ENCODE peak calls at places on chromosomes 5 and 9, in six cellular contexts. One of them, this sample, is unnamed.

GRCh38 chr5:71905804-71906711 is 187.0 kb downstream of the CARTPT start:
- DNase-seq in epithelial cell of esophagus: no peak
- DNase-seq in heart left ventricle: no peak
- DNase-seq in ovary: no peak
- DNase-seq in A549: no peak
- DNase-seq in mucosa of descending colon: peak
- DNase-seq in this sample: peak

GRCh38 chr9:124037790-124038189 is 26.2 kb downstream of the LHX2 start:
- DNase-seq in epithelial cell of esophagus: no peak
- DNase-seq in heart left ventricle: no peak
- DNase-seq in ovary: no peak
- DNase-seq in A549: peak
- DNase-seq in mucosa of descending colon: no peak
- DNase-seq in this sample: no peak

GRCh38 chr5:67337751-67338150 is 141.2 kb upstream of the CD180 start:
- DNase-seq in epithelial cell of esophagus: no peak
- DNase-seq in heart left ventricle: no peak
- DNase-seq in ovary: no peak
- DNase-seq in A549: no peak
- DNase-seq in mucosa of descending colon: no peak
- DNase-seq in this sample: no peak

GRCh38 chr5:58200451-58200850 is 259.4 kb downstream of the PLK2 start:
- DNase-seq in epithelial cell of esophagus: no peak
- DNase-seq in heart left ventricle: no peak
- DNase-seq in ovary: no peak
- DNase-seq in A549: no peak
- DNase-seq in mucosa of descending colon: no peak
- DNase-seq in this sample: no peak

GRCh38 chr5:67144183-67144639 is 52.4 kb downstream of the CD180 start:
- DNase-seq in epithelial cell of esophagus: no peak
- DNase-seq in heart left ventricle: no peak
- DNase-seq in ovary: no peak
- DNase-seq in A549: no peak
- DNase-seq in mucosa of descending colon: peak
- DNase-seq in this sample: no peak

GRCh38 chr5:96177303-96177869 is 215.7 kb upstream of the ELL2 start:
- DNase-seq in epithelial cell of esophagus: peak
- DNase-seq in heart left ventricle: no peak
- DNase-seq in ovary: no peak
- DNase-seq in A549: no peak
- DNase-seq in mucosa of descending colon: no peak
- DNase-seq in this sample: peak

GRCh38 chr9:14336244-14336643 is 22.3 kb upstream of the NFIB start:
- DNase-seq in epithelial cell of esophagus: no peak
- DNase-seq in heart left ventricle: no peak
- DNase-seq in ovary: no peak
- DNase-seq in A549: no peak
- DNase-seq in mucosa of descending colon: no peak
- DNase-seq in this sample: no peak

GRCh38 chr9:27344776-27345175 is 47.8 kb upstream of the EQTN start:
- DNase-seq in epithelial cell of esophagus: no peak
- DNase-seq in heart left ventricle: no peak
- DNase-seq in ovary: no peak
- DNase-seq in A549: no peak
- DNase-seq in mucosa of descending colon: no peak
- DNase-seq in this sample: no peak

GRCh38 chr5:95773325-95774059 is 42.4 kb downstream of the RHOBTB3 start:
- DNase-seq in epithelial cell of esophagus: peak
- DNase-seq in heart left ventricle: no peak
- DNase-seq in ovary: no peak
- DNase-seq in A549: peak
- DNase-seq in mucosa of descending colon: no peak
- DNase-seq in this sample: no peak

GRCh38 chr9:18122156-18122555 is 351.8 kb upstream of the ADAMTSL1 start:
- DNase-seq in epithelial cell of esophagus: no peak
- DNase-seq in heart left ventricle: no peak
- DNase-seq in ovary: no peak
- DNase-seq in A549: no peak
- DNase-seq in mucosa of descending colon: no peak
- DNase-seq in this sample: no peak

GRCh38 chr9:98085955-98086354 is 29.4 kb downstream of the NANS start:
- DNase-seq in epithelial cell of esophagus: peak
- DNase-seq in heart left ventricle: no peak
- DNase-seq in ovary: no peak
- DNase-seq in A549: peak
- DNase-seq in mucosa of descending colon: no peak
- DNase-seq in this sample: no peak

GRCh38 chr9:16627967-16628366 is 242.5 kb downstream of the BNC2 start:
- DNase-seq in epithelial cell of esophagus: no peak
- DNase-seq in heart left ventricle: peak
- DNase-seq in ovary: peak
- DNase-seq in A549: no peak
- DNase-seq in mucosa of descending colon: peak
- DNase-seq in this sample: peak

GRCh38 chr5:179438041-179438441 is 92.8 kb upstream of the ADAMTS2 start:
- DNase-seq in epithelial cell of esophagus: no peak
- DNase-seq in heart left ventricle: peak
- DNase-seq in ovary: no peak
- DNase-seq in A549: no peak
- DNase-seq in mucosa of descending colon: no peak
- DNase-seq in this sample: no peak

GRCh38 chr9:80885894-80886293 is 803.5 kb downstream of the TLE1 start:
- DNase-seq in epithelial cell of esophagus: peak
- DNase-seq in heart left ventricle: peak
- DNase-seq in ovary: peak
- DNase-seq in A549: no peak
- DNase-seq in mucosa of descending colon: peak
- DNase-seq in this sample: no peak

GRCh38 chr9:134294228-134295071 is 31.8 kb upstream of the RXRA start:
- DNase-seq in epithelial cell of esophagus: no peak
- DNase-seq in heart left ventricle: peak
- DNase-seq in ovary: peak
- DNase-seq in A549: no peak
- DNase-seq in mucosa of descending colon: peak
- DNase-seq in this sample: no peak

GRCh38 chr5:132686193-132686592 is 12.4 kb downstream of the IL4 start:
- DNase-seq in epithelial cell of esophagus: peak
- DNase-seq in heart left ventricle: no peak
- DNase-seq in ovary: no peak
- DNase-seq in A549: no peak
- DNase-seq in mucosa of descending colon: no peak
- DNase-seq in this sample: no peak

GRCh38 chr5:18507114-18507513 is 872.9 kb downstream of the TAF11L14 start:
- DNase-seq in epithelial cell of esophagus: peak
- DNase-seq in heart left ventricle: no peak
- DNase-seq in ovary: no peak
- DNase-seq in A549: no peak
- DNase-seq in mucosa of descending colon: no peak
- DNase-seq in this sample: no peak

GRCh38 chr5:1834022-1834551 is 32.9 kb downstream of the NDUFS6 start:
- DNase-seq in epithelial cell of esophagus: no peak
- DNase-seq in heart left ventricle: peak
- DNase-seq in ovary: no peak
- DNase-seq in A549: no peak
- DNase-seq in mucosa of descending colon: no peak
- DNase-seq in this sample: no peak

GRCh38 chr5:96752341-96753016 is 55.3 kb downstream of the ERAP1 start:
- DNase-seq in epithelial cell of esophagus: peak
- DNase-seq in heart left ventricle: no peak
- DNase-seq in ovary: peak
- DNase-seq in A549: peak
- DNase-seq in mucosa of descending colon: peak
- DNase-seq in this sample: peak

DNA sequence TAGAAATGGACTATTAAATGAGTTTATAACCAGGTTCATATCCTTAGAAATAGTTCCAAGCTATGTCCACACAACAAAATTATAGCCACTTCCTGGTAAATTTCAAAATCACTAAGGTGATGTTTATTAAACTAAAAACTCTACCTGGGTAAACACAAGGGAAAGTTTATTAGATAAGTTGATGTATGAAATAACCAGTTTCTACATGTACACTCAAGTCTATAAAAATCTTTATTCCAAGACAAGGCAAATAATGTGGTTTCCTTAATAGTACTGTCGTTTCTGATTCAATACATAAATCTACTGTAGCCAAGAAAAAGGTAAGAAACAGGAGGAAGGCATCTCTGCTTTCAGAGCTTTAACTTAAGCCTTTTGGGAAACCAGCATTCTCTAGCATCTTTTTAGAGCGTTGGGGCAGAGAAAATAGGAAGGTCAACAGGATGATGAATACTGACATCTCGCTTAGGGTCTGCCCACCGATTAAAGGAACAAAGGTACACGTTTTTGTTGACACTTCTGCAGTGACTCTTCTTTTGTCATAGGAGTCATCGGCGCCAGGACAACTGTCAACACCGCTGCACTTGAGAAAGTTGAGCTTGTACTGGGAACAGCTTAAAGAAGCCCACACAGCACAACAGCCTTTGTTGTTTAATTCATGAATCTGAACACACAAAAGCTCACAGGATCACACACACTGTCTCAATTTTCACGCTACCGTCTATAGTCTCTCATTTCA is 513.6 kb downstream of the SLCO4C1 start:
- DNase-seq in epithelial cell of esophagus: no peak
- DNase-seq in heart left ventricle: no peak
- DNase-seq in ovary: no peak
- DNase-seq in A549: no peak
- DNase-seq in mucosa of descending colon: no peak
- DNase-seq in this sample: no peak
- H3K4me3 ChIP-seq in epithelial cell of esophagus: no peak
- H3K4me3 ChIP-seq in heart left ventricle: no peak
- H3K4me3 ChIP-seq in ovary: no peak
- H3K4me3 ChIP-seq in A549: no peak
- H3K4me3 ChIP-seq in mucosa of descending colon: no peak
- H3K4me3 ChIP-seq in this sample: no peak

GRCh38 chr5:178209334-178210072 is 5.2 kb downstream of the HNRNPAB start:
- DNase-seq in epithelial cell of esophagus: no peak
- DNase-seq in heart left ventricle: peak
- DNase-seq in ovary: no peak
- DNase-seq in A549: no peak
- DNase-seq in mucosa of descending colon: no peak
- DNase-seq in this sample: no peak
- H3K4me3 ChIP-seq in epithelial cell of esophagus: no peak
- H3K4me3 ChIP-seq in heart left ventricle: no peak
- H3K4me3 ChIP-seq in ovary: no peak
- H3K4me3 ChIP-seq in A549: no peak
- H3K4me3 ChIP-seq in mucosa of descending colon: no peak
- H3K4me3 ChIP-seq in this sample: no peak

GRCh38 chr9:115118471-115119156 is 657 bp upstream of the TNC start:
- DNase-seq in epithelial cell of esophagus: peak
- DNase-seq in heart left ventricle: peak
- DNase-seq in ovary: peak
- DNase-seq in A549: peak
- DNase-seq in mucosa of descending colon: peak
- DNase-seq in this sample: peak

GRCh38 chr9:115115924-115116323 is 2.0 kb downstream of the TNC start:
- DNase-seq in epithelial cell of esophagus: peak
- DNase-seq in heart left ventricle: no peak
- DNase-seq in ovary: no peak
- DNase-seq in A549: no peak
- DNase-seq in mucosa of descending colon: no peak
- DNase-seq in this sample: no peak

GRCh38 chr9:115116620-115117284 is 1.2 kb downstream of the TNC start:
- DNase-seq in epithelial cell of esophagus: peak
- DNase-seq in heart left ventricle: no peak
- DNase-seq in ovary: no peak
- DNase-seq in A549: no peak
- DNase-seq in mucosa of descending colon: no peak
- DNase-seq in this sample: no peak

GRCh38 chr9:115115117-115115880 is 2.7 kb downstream of the TNC start:
- DNase-seq in epithelial cell of esophagus: peak
- DNase-seq in heart left ventricle: no peak
- DNase-seq in ovary: no peak
- DNase-seq in A549: no peak
- DNase-seq in mucosa of descending colon: no peak
- DNase-seq in this sample: peak

GRCh38 chr9:115117999-115118470 is at the start of gene TNC:
- DNase-seq in epithelial cell of esophagus: peak
- DNase-seq in heart left ventricle: peak
- DNase-seq in ovary: peak
- DNase-seq in A549: peak
- DNase-seq in mucosa of descending colon: peak
- DNase-seq in this sample: no peak
- H3K4me3 ChIP-seq in epithelial cell of esophagus: peak
- H3K4me3 ChIP-seq in heart left ventricle: peak
- H3K4me3 ChIP-seq in ovary: peak
- H3K4me3 ChIP-seq in A549: peak
- H3K4me3 ChIP-seq in mucosa of descending colon: no peak
- H3K4me3 ChIP-seq in this sample: peak

GRCh38 chr5:171664489-171664888 is 121.1 kb upstream of the SMIM23 start:
- DNase-seq in epithelial cell of esophagus: no peak
- DNase-seq in heart left ventricle: no peak
- DNase-seq in ovary: no peak
- DNase-seq in A549: no peak
- DNase-seq in mucosa of descending colon: no peak
- DNase-seq in this sample: no peak

GRCh38 chr5:171668097-171668412 is 117.6 kb upstream of the SMIM23 start:
- DNase-seq in epithelial cell of esophagus: no peak
- DNase-seq in heart left ventricle: no peak
- DNase-seq in ovary: no peak
- DNase-seq in A549: no peak
- DNase-seq in mucosa of descending colon: no peak
- DNase-seq in this sample: no peak

GRCh38 chr5:171672556-171672955 is 113.1 kb upstream of the SMIM23 start:
- DNase-seq in epithelial cell of esophagus: no peak
- DNase-seq in heart left ventricle: no peak
- DNase-seq in ovary: no peak
- DNase-seq in A549: no peak
- DNase-seq in mucosa of descending colon: no peak
- DNase-seq in this sample: no peak

GRCh38 chr5:171666815-171667214 is 118.8 kb upstream of the SMIM23 start:
- DNase-seq in epithelial cell of esophagus: no peak
- DNase-seq in heart left ventricle: no peak
- DNase-seq in ovary: no peak
- DNase-seq in A549: no peak
- DNase-seq in mucosa of descending colon: no peak
- DNase-seq in this sample: no peak

DNA sequence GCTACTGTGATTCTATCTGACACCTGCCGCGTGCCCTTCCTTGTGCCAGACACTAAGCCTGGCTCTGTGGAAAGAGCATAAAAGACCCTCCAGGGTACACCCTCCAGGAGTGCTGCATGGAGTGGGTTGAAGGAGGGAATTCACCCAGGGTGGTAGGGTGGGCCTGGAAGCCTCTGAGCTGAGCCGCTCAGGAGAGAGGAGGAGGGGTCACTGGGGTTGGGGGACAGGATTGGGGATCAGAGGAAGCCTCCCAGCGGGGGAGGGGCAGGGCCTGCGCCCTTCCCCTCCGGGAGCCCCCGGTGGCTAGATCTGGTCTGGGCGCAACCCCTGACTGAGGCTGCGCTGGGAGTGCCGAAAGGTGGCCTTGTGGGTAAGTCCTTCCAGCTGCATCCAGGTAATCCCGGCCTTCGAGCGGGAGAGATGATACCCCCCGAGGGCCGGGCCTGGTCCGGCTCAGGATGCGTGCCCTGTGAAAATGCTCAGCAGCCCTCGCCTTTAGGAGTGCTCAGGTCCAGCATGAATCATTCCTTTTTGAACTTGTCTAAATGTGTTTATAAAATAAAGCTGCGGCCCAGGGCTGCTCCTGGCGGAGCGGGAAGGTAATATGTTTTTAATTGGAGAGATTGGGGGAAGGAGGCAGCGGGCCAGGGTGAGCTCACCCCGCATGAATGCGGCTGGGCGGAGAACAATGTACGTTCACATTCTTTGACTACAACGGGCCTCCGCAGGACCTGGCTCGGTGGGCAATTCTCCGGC is 118.1 kb upstream of the SMIM23 start:
- DNase-seq in epithelial cell of esophagus: peak
- DNase-seq in heart left ventricle: peak
- DNase-seq in ovary: peak
- DNase-seq in A549: no peak
- DNase-seq in mucosa of descending colon: no peak
- DNase-seq in this sample: peak
- H3K4me3 ChIP-seq in epithelial cell of esophagus: no peak
- H3K4me3 ChIP-seq in heart left ventricle: no peak
- H3K4me3 ChIP-seq in ovary: no peak
- H3K4me3 ChIP-seq in A549: no peak
- H3K4me3 ChIP-seq in mucosa of descending colon: no peak
- H3K4me3 ChIP-seq in this sample: no peak